ENCODE peak calls at places on chromosomes 4 and X, in nine cellular contexts. C is effector memory CD8-positive, alpha-beta T cell; O is stimulated activated CD4-positive, alpha-beta T cell treated with anti-CD3 and anti-CD28 coated beads, Interleukin-4, amount 100 ng/mL, for 4 hours; K is right atrium auricular region; S is activated gamma-delta T cell treated with Interleukin-2 at 50 U/mL for 16 hours; L is kidney tubule cell; A is NCI-H774; Q is stomach; X is activated CD8-positive, alpha-beta memory T cell treated with anti-CD3 and anti-CD28 coated beads for 48 hours. Y is an unnamed sample.

GRCh38 chr4:41204400-41204978 is 9.9 kb downstream of the APBB2 start:
- DNase-seq in C (no peak), O (no peak), K (no peak), S (no peak), L (peak), A (no peak), Q (peak), X (no peak), Y (peak)

GRCh38 chrX:19739683-19740082 is 147.7 kb downstream of the SH3KBP1 start:
- DNase-seq in C (peak), O (peak), K (peak), S (peak), L (peak), A (no peak), Q (peak), X (no peak), Y (no peak)

GRCh38 chrX:48509245-48509590 is 426 bp downstream of the PORCN start:
- DNase-seq in C (no peak), O (no peak), K (no peak), S (no peak), L (no peak), A (no peak), Q (no peak), X (no peak), Y (no peak)

GRCh38 chr4:112031712-112032328 is 113.4 kb upstream of the FAM241A start:
- DNase-seq in C (no peak), O (no peak), K (no peak), S (no peak), L (peak), A (peak), Q (no peak), X (no peak), Y (no peak)

GRCh38 chrX:30935985-30936384 is 46.9 kb upstream of the TAB3 start:
- DNase-seq in C (no peak), O (no peak), K (no peak), S (no peak), L (peak), A (no peak), Q (peak), X (no peak), Y (no peak)

GRCh38 chr4:21451032-21451431 is 497.5 kb downstream of the KCNIP4 start:
- DNase-seq in C (no peak), O (no peak), K (no peak), S (no peak), L (peak), A (no peak), Q (no peak), X (no peak), Y (no peak)

GRCh38 chr4:81040175-81040659 is 9.7 kb downstream of the BMP3 start:
- DNase-seq in C (peak), O (no peak), K (no peak), S (no peak), L (peak), A (peak), Q (no peak), X (no peak), Y (no peak)

GRCh38 chr4:184669251-184669650 is 19.7 kb downstream of the PRIMPOL start:
- DNase-seq in C (no peak), O (no peak), K (no peak), S (no peak), L (no peak), A (no peak), Q (no peak), X (no peak), Y (no peak)

GRCh38 chrX:85815203-85815751 is 232.1 kb downstream of the CHM start:
- DNase-seq in C (no peak), O (no peak), K (no peak), S (no peak), L (no peak), A (no peak), Q (no peak), X (no peak), Y (no peak)

GRCh38 chr4:87589531-87589930 is 18.8 kb upstream of the DSPP start:
- DNase-seq in C (no peak), O (no peak), K (no peak), S (no peak), L (peak), A (no peak), Q (no peak), X (no peak), Y (no peak)

GRCh38 chr4:149823770-149824221 is 8.2 kb upstream of the IQCM start:
- DNase-seq in C (no peak), O (no peak), K (no peak), S (no peak), L (peak), A (no peak), Q (no peak), X (no peak), Y (no peak)

GRCh38 chrX:19372170-19373033 is 28.7 kb downstream of the PDHA1 start:
- DNase-seq in C (peak), O (peak), K (peak), S (peak), L (peak), A (peak), Q (peak), X (peak), Y (peak)

Y was measured in pancreas.